ENCODE peak calls at places on chromosome 11, in five cellular contexts. One of them, this sample, is unnamed.

GRCh38 chr11:127106142-127106541 is 105.6 kb upstream of the KIRREL3 start:
- DNase-seq in lung: no peak
- DNase-seq in endothelial cell of umbilical vein: no peak
- DNase-seq in CD8-positive, alpha-beta T cell: no peak
- DNase-seq in CD4-positive, CD25-positive, alpha-beta regulatory T cell: no peak
- DNase-seq in this sample: no peak

GRCh38 chr11:45158891-45159605 is 12.6 kb downstream of the PRDM11 start:
- DNase-seq in lung: no peak
- DNase-seq in endothelial cell of umbilical vein: no peak
- DNase-seq in CD8-positive, alpha-beta T cell: no peak
- DNase-seq in CD4-positive, CD25-positive, alpha-beta regulatory T cell: no peak
- DNase-seq in this sample: no peak

GRCh38 chr11:86999859-87000753 is 37.6 kb upstream of the TMEM135 start:
- DNase-seq in lung: peak; percentile 36
- DNase-seq in endothelial cell of umbilical vein: peak; percentile 31
- DNase-seq in CD8-positive, alpha-beta T cell: no peak
- DNase-seq in CD4-positive, CD25-positive, alpha-beta regulatory T cell: no peak
- DNase-seq in this sample: no peak

GRCh38 chr11:122655527-122656072 is at the start of gene UBASH3B:
- DNase-seq in lung: peak; percentile 79
- DNase-seq in endothelial cell of umbilical vein: peak; percentile 90
- DNase-seq in CD8-positive, alpha-beta T cell: peak; percentile 49
- DNase-seq in CD4-positive, CD25-positive, alpha-beta regulatory T cell: peak; percentile 64
- DNase-seq in this sample: peak; percentile 66

GRCh38 chr11:61696602-61697001 is 16.4 kb downstream of the DAGLA start:
- DNase-seq in lung: no peak
- DNase-seq in endothelial cell of umbilical vein: no peak
- DNase-seq in CD8-positive, alpha-beta T cell: no peak
- DNase-seq in CD4-positive, CD25-positive, alpha-beta regulatory T cell: no peak
- DNase-seq in this sample: no peak

GRCh38 chr11:1082728-1083620 is 8.3 kb downstream of the MUC2 start:
- DNase-seq in lung: no peak
- DNase-seq in endothelial cell of umbilical vein: no peak
- DNase-seq in CD8-positive, alpha-beta T cell: no peak
- DNase-seq in CD4-positive, CD25-positive, alpha-beta regulatory T cell: no peak
- DNase-seq in this sample: no peak

GRCh38 chr11:78664606-78665005 is 89.9 kb upstream of the NARS2 start:
- DNase-seq in lung: no peak
- DNase-seq in endothelial cell of umbilical vein: no peak
- DNase-seq in CD8-positive, alpha-beta T cell: no peak
- DNase-seq in CD4-positive, CD25-positive, alpha-beta regulatory T cell: no peak
- DNase-seq in this sample: no peak

GRCh38 chr11:9672918-9673317 is 9.0 kb downstream of the SWAP70 start:
- DNase-seq in lung: no peak
- DNase-seq in endothelial cell of umbilical vein: no peak
- DNase-seq in CD8-positive, alpha-beta T cell: no peak
- DNase-seq in CD4-positive, CD25-positive, alpha-beta regulatory T cell: no peak
- DNase-seq in this sample: no peak

GRCh38 chr11:84855846-84856245 is 771.3 kb downstream of the DLG2 start:
- DNase-seq in lung: no peak
- DNase-seq in endothelial cell of umbilical vein: no peak
- DNase-seq in CD8-positive, alpha-beta T cell: no peak
- DNase-seq in CD4-positive, CD25-positive, alpha-beta regulatory T cell: no peak
- DNase-seq in this sample: no peak

GRCh38 chr11:109994896-109995295 is 98.3 kb upstream of the ZC3H12C start:
- DNase-seq in lung: no peak
- DNase-seq in endothelial cell of umbilical vein: no peak
- DNase-seq in CD8-positive, alpha-beta T cell: no peak
- DNase-seq in CD4-positive, CD25-positive, alpha-beta regulatory T cell: no peak
- DNase-seq in this sample: no peak

GRCh38 chr11:34332524-34332923 is 25.3 kb downstream of the ABTB2 start:
- DNase-seq in lung: no peak
- DNase-seq in endothelial cell of umbilical vein: no peak
- DNase-seq in CD8-positive, alpha-beta T cell: no peak
- DNase-seq in CD4-positive, CD25-positive, alpha-beta regulatory T cell: no peak
- DNase-seq in this sample: no peak

GRCh38 chr11:117099681-117100080 is 1.5 kb upstream of the SIK3 start:
- DNase-seq in lung: no peak
- DNase-seq in endothelial cell of umbilical vein: no peak
- DNase-seq in CD8-positive, alpha-beta T cell: no peak
- DNase-seq in CD4-positive, CD25-positive, alpha-beta regulatory T cell: no peak
- DNase-seq in this sample: no peak

GRCh38 chr11:20364412-20364792 is 888 bp downstream of the HTATIP2 start:
- DNase-seq in lung: no peak
- DNase-seq in endothelial cell of umbilical vein: no peak
- DNase-seq in CD8-positive, alpha-beta T cell: no peak
- DNase-seq in CD4-positive, CD25-positive, alpha-beta regulatory T cell: no peak
- DNase-seq in this sample: no peak

GRCh38 chr11:93704237-93704636 is 37.1 kb downstream of the TAF1D start:
- DNase-seq in lung: no peak
- DNase-seq in endothelial cell of umbilical vein: no peak
- DNase-seq in CD8-positive, alpha-beta T cell: no peak
- DNase-seq in CD4-positive, CD25-positive, alpha-beta regulatory T cell: no peak
- DNase-seq in this sample: no peak

GRCh38 chr11:45266693-45267451 is 19.3 kb downstream of the SYT13 start:
- DNase-seq in lung: no peak
- DNase-seq in endothelial cell of umbilical vein: no peak
- DNase-seq in CD8-positive, alpha-beta T cell: no peak
- DNase-seq in CD4-positive, CD25-positive, alpha-beta regulatory T cell: no peak
- DNase-seq in this sample: no peak

GRCh38 chr11:64619811-64620285 is 28.8 kb downstream of the SLC22A12 start:
- DNase-seq in lung: peak; percentile 63
- DNase-seq in endothelial cell of umbilical vein: peak; percentile 10
- DNase-seq in CD8-positive, alpha-beta T cell: no peak
- DNase-seq in CD4-positive, CD25-positive, alpha-beta regulatory T cell: no peak
- DNase-seq in this sample: no peak

GRCh38 chr11:104926771-104927470 is 28.7 kb upstream of the CASP12 start:
- DNase-seq in lung: no peak
- DNase-seq in endothelial cell of umbilical vein: no peak
- DNase-seq in CD8-positive, alpha-beta T cell: no peak
- DNase-seq in CD4-positive, CD25-positive, alpha-beta regulatory T cell: no peak
- DNase-seq in this sample: peak; percentile 35

GRCh38 chr11:2186669-2187266 is 15.2 kb upstream of the TH start:
- DNase-seq in lung: no peak
- DNase-seq in endothelial cell of umbilical vein: peak; percentile 11
- DNase-seq in CD8-positive, alpha-beta T cell: peak; percentile 32
- DNase-seq in CD4-positive, CD25-positive, alpha-beta regulatory T cell: peak; percentile 42
- DNase-seq in this sample: peak; percentile 31

GRCh38 chr11:48034926-48035876 is 54.8 kb downstream of the PTPRJ start:
- DNase-seq in lung: no peak
- DNase-seq in endothelial cell of umbilical vein: no peak
- DNase-seq in CD8-positive, alpha-beta T cell: no peak
- DNase-seq in CD4-positive, CD25-positive, alpha-beta regulatory T cell: no peak
- DNase-seq in this sample: no peak

GRCh38 chr11:82858556-82859091 is 41.6 kb downstream of the PRCP start:
- DNase-seq in lung: no peak
- DNase-seq in endothelial cell of umbilical vein: peak; percentile 89
- DNase-seq in CD8-positive, alpha-beta T cell: no peak
- DNase-seq in CD4-positive, CD25-positive, alpha-beta regulatory T cell: no peak
- DNase-seq in this sample: no peak

GRCh38 chr11:119975561-119976152 is 162.3 kb downstream of the TRIM29 start:
- DNase-seq in lung: no peak
- DNase-seq in endothelial cell of umbilical vein: no peak
- DNase-seq in CD8-positive, alpha-beta T cell: no peak
- DNase-seq in CD4-positive, CD25-positive, alpha-beta regulatory T cell: no peak
- DNase-seq in this sample: no peak

GRCh38 chr11:128174465-128175101 is 412.8 kb downstream of the ETS1 start:
- DNase-seq in lung: no peak
- DNase-seq in endothelial cell of umbilical vein: no peak
- DNase-seq in CD8-positive, alpha-beta T cell: no peak
- DNase-seq in CD4-positive, CD25-positive, alpha-beta regulatory T cell: no peak
- DNase-seq in this sample: no peak

GRCh38 chr11:16347928-16348685 is 8.2 kb downstream of the SOX6 start:
- DNase-seq in lung: no peak
- DNase-seq in endothelial cell of umbilical vein: no peak
- DNase-seq in CD8-positive, alpha-beta T cell: no peak
- DNase-seq in CD4-positive, CD25-positive, alpha-beta regulatory T cell: no peak
- DNase-seq in this sample: no peak

GRCh38 chr11:2213384-2213842 is 41.8 kb upstream of the TH start:
- DNase-seq in lung: no peak
- DNase-seq in endothelial cell of umbilical vein: no peak
- DNase-seq in CD8-positive, alpha-beta T cell: peak; percentile 16
- DNase-seq in CD4-positive, CD25-positive, alpha-beta regulatory T cell: no peak
- DNase-seq in this sample: peak; percentile 14

GRCh38 chr11:29173660-29174062 is 843.2 kb downstream of the KCNA4 start:
- DNase-seq in lung: no peak
- DNase-seq in endothelial cell of umbilical vein: peak; percentile 47
- DNase-seq in CD8-positive, alpha-beta T cell: no peak
- DNase-seq in CD4-positive, CD25-positive, alpha-beta regulatory T cell: no peak
- DNase-seq in this sample: no peak

GRCh38 chr11:64384039-64384737 is 25.2 kb downstream of the RPS6KA4 start:
- DNase-seq in lung: no peak
- DNase-seq in endothelial cell of umbilical vein: no peak
- DNase-seq in CD8-positive, alpha-beta T cell: no peak
- DNase-seq in CD4-positive, CD25-positive, alpha-beta regulatory T cell: no peak
- DNase-seq in this sample: no peak

GRCh38 chr11:77088236-77089003 is 14.2 kb upstream of the OMP start:
- DNase-seq in lung: no peak
- DNase-seq in endothelial cell of umbilical vein: no peak
- DNase-seq in CD8-positive, alpha-beta T cell: no peak
- DNase-seq in CD4-positive, CD25-positive, alpha-beta regulatory T cell: no peak
- DNase-seq in this sample: no peak

GRCh38 chr11:134489728-134490127 is 77.7 kb upstream of the B3GAT1 start:
- DNase-seq in lung: no peak
- DNase-seq in endothelial cell of umbilical vein: no peak
- DNase-seq in CD8-positive, alpha-beta T cell: no peak
- DNase-seq in CD4-positive, CD25-positive, alpha-beta regulatory T cell: no peak
- DNase-seq in this sample: no peak

GRCh38 chr11:85941380-85941973 is 86.3 kb downstream of the CCDC83 start:
- DNase-seq in lung: peak; percentile 53
- DNase-seq in endothelial cell of umbilical vein: peak; percentile 71
- DNase-seq in CD8-positive, alpha-beta T cell: no peak
- DNase-seq in CD4-positive, CD25-positive, alpha-beta regulatory T cell: no peak
- DNase-seq in this sample: no peak

GRCh38 chr11:63277345-63277943 is 34.0 kb upstream of the SLC22A25 start:
- DNase-seq in lung: no peak
- DNase-seq in endothelial cell of umbilical vein: no peak
- DNase-seq in CD8-positive, alpha-beta T cell: no peak
- DNase-seq in CD4-positive, CD25-positive, alpha-beta regulatory T cell: no peak
- DNase-seq in this sample: no peak

GRCh38 chr11:44628730-44629361 is 63.4 kb downstream of the CD82 start:
- DNase-seq in lung: peak; percentile 21
- DNase-seq in endothelial cell of umbilical vein: no peak
- DNase-seq in CD8-positive, alpha-beta T cell: no peak
- DNase-seq in CD4-positive, CD25-positive, alpha-beta regulatory T cell: no peak
- DNase-seq in this sample: no peak

GRCh38 chr11:127919206-127920000 is 668.0 kb downstream of the ETS1 start:
- DNase-seq in lung: no peak
- DNase-seq in endothelial cell of umbilical vein: peak; percentile 6
- DNase-seq in CD8-positive, alpha-beta T cell: no peak
- DNase-seq in CD4-positive, CD25-positive, alpha-beta regulatory T cell: no peak
- DNase-seq in this sample: no peak

GRCh38 chr11:75341583-75341982 is 9.9 kb downstream of the ARRB1 start:
- DNase-seq in lung: no peak
- DNase-seq in endothelial cell of umbilical vein: no peak
- DNase-seq in CD8-positive, alpha-beta T cell: no peak
- DNase-seq in CD4-positive, CD25-positive, alpha-beta regulatory T cell: no peak
- DNase-seq in this sample: no peak

GRCh38 chr11:33109242-33109641 is 52.0 kb downstream of the CSTF3 start:
- DNase-seq in lung: no peak
- DNase-seq in endothelial cell of umbilical vein: no peak
- DNase-seq in CD8-positive, alpha-beta T cell: no peak
- DNase-seq in CD4-positive, CD25-positive, alpha-beta regulatory T cell: no peak
- DNase-seq in this sample: no peak

GRCh38 chr11:13223112-13223511 is 54.5 kb upstream of the BMAL1 start:
- DNase-seq in lung: no peak
- DNase-seq in endothelial cell of umbilical vein: no peak
- DNase-seq in CD8-positive, alpha-beta T cell: no peak
- DNase-seq in CD4-positive, CD25-positive, alpha-beta regulatory T cell: no peak
- DNase-seq in this sample: no peak

GRCh38 chr11:67409261-67409666 is 5.4 kb downstream of the TBC1D10C start:
- DNase-seq in lung: no peak
- DNase-seq in endothelial cell of umbilical vein: no peak
- DNase-seq in CD8-positive, alpha-beta T cell: peak; percentile 75
- DNase-seq in CD4-positive, CD25-positive, alpha-beta regulatory T cell: peak; percentile 84
- DNase-seq in this sample: peak; percentile 85
- H3K27ac ChIP-seq in lung: no peak overlapping the region
- H3K27ac ChIP-seq in endothelial cell of umbilical vein: no peak overlapping the region
- H3K27ac ChIP-seq in CD8-positive, alpha-beta T cell: peak overlapping the region; percentile 71
- H3K27ac ChIP-seq in CD4-positive, CD25-positive, alpha-beta regulatory T cell: peak overlapping the region; percentile 87
- H3K27ac ChIP-seq in this sample: peak overlapping the region; percentile 81

DNA sequence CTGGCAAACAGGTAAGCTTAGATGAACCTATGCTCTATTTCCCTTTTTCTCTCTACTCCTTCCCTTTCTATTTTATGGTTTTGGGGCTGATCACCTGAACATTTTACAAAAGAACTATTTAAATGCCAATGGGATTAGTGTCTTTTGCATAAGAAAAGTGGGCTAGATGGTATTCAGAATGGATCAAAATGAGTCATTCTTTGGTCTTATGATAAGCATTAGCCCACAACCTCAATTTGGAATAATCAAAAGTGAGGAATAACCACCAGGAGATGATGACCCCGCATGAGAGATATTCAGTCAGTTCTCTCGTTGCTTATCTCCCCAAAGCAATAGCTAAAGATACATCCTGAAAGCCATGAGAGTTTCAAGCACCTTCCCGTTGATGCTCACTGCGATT is 399.0 kb upstream of the CADM1 start:
- DNase-seq in lung: no peak
- DNase-seq in endothelial cell of umbilical vein: no peak
- DNase-seq in CD8-positive, alpha-beta T cell: no peak
- DNase-seq in CD4-positive, CD25-positive, alpha-beta regulatory T cell: no peak
- DNase-seq in this sample: no peak
- H3K4me3 ChIP-seq in lung: no peak overlapping the region
- H3K4me3 ChIP-seq in endothelial cell of umbilical vein: no peak overlapping the region
- H3K4me3 ChIP-seq in CD8-positive, alpha-beta T cell: no peak overlapping the region
- H3K4me3 ChIP-seq in CD4-positive, CD25-positive, alpha-beta regulatory T cell: no peak overlapping the region
- H3K4me3 ChIP-seq in this sample: no peak overlapping the region

GRCh38 chr11:12017865-12018453 is 9.5 kb upstream of the DKK3 start:
- DNase-seq in lung: no peak
- DNase-seq in endothelial cell of umbilical vein: peak; percentile 53
- DNase-seq in CD8-positive, alpha-beta T cell: no peak
- DNase-seq in CD4-positive, CD25-positive, alpha-beta regulatory T cell: no peak
- DNase-seq in this sample: no peak
- H3K27ac ChIP-seq in lung: peak overlapping the region; percentile 37
- H3K27ac ChIP-seq in endothelial cell of umbilical vein: no peak overlapping the region
- H3K27ac ChIP-seq in CD8-positive, alpha-beta T cell: no peak overlapping the region
- H3K27ac ChIP-seq in CD4-positive, CD25-positive, alpha-beta regulatory T cell: no peak overlapping the region
- H3K27ac ChIP-seq in this sample: no peak overlapping the region

DNA sequence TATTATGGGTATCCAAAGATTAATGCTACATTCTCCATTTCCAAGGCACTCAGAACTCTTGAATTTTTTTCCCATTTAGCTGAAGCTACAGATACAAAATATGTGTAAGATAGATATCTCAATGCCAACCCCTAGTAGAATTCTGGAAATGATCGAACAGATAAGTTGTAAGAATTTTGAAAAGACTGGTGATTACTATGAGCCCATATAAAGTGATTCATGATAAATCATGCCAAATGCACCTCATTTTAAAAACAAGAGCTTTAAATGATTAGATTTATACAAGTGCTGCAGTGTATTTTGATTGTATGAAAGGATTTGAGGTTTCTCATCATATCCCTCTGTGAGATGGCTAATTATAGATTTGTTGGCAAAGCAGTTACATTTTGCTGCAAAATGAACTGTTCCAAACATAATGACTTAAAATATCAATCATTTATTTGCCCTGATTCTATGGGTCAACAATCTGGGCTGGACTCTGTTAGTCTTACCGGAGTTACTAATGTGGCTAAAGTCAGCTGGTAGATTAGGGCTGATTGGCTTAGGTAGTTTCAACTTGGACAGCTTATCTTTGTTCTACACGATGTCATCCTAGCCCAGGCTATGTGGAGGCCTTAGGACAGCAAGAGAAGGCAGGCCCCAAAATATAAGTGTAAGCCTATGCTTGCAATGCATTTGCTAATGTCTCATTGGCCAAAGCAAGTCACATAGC is 3.4 kb downstream of the OR10V1 start:
- DNase-seq in lung: no peak
- DNase-seq in endothelial cell of umbilical vein: no peak
- DNase-seq in CD8-positive, alpha-beta T cell: no peak
- DNase-seq in CD4-positive, CD25-positive, alpha-beta regulatory T cell: no peak
- DNase-seq in this sample: no peak
- H3K4me3 ChIP-seq in lung: no peak overlapping the region
- H3K4me3 ChIP-seq in endothelial cell of umbilical vein: no peak overlapping the region
- H3K4me3 ChIP-seq in CD8-positive, alpha-beta T cell: no peak overlapping the region
- H3K4me3 ChIP-seq in CD4-positive, CD25-positive, alpha-beta regulatory T cell: no peak overlapping the region
- H3K4me3 ChIP-seq in this sample: no peak overlapping the region